ENCODE peak calls at places on chromosomes 3 and 15, in seven cellular contexts. One of them, this sample, is unnamed.

GRCh38 chr3:3665961-3666640 is 133.1 kb upstream of the LRRN1 start:
- DNase-seq in stimulated activated effector memory CD8-positive, alpha-beta T cell treated with anti-CD3 and anti-CD28 coated beads, Interleukin-12 subunit alpha, Interleukin-12 subunit beta, amount 100 ng/mL, for 72 hours: no peak
- DNase-seq in activated T-helper 1 cell treated with anti-CD3 and anti-CD28 coated beads, Interleukin-2, amount 50 U/mL, for 16 hours: no peak
- DNase-seq in GOT3: no peak
- DNase-seq in HFFc6: no peak
- DNase-seq in NCI-H774: peak
- DNase-seq in iPS-NIHi11: no peak
- DNase-seq in this sample: no peak

GRCh38 chr3:159762981-159763465 is 225.6 kb upstream of the IL12A start:
- DNase-seq in stimulated activated effector memory CD8-positive, alpha-beta T cell treated with anti-CD3 and anti-CD28 coated beads, Interleukin-12 subunit alpha, Interleukin-12 subunit beta, amount 100 ng/mL, for 72 hours: no peak
- DNase-seq in iPS-NIHi11: peak
- DNase-seq in activated T-helper 1 cell treated with anti-CD3 and anti-CD28 coated beads, Interleukin-2, amount 50 U/mL, for 16 hours: no peak
- DNase-seq in NCI-H774: peak
- DNase-seq in GOT3: peak
- DNase-seq in HFFc6: peak
- DNase-seq in this sample: peak

GRCh38 chr15:45919806-45920205 is 285.0 kb downstream of the SQOR start:
- DNase-seq in activated T-helper 1 cell treated with anti-CD3 and anti-CD28 coated beads, Interleukin-2, amount 50 U/mL, for 16 hours: no peak
- DNase-seq in stimulated activated effector memory CD8-positive, alpha-beta T cell treated with anti-CD3 and anti-CD28 coated beads, Interleukin-12 subunit alpha, Interleukin-12 subunit beta, amount 100 ng/mL, for 72 hours: no peak
- DNase-seq in iPS-NIHi11: peak
- DNase-seq in NCI-H774: no peak
- DNase-seq in GOT3: no peak
- DNase-seq in HFFc6: peak
- DNase-seq in this sample: no peak

GRCh38 chr3:184448321-184449160 is 68.7 kb downstream of the CHRD start:
- DNase-seq in HFFc6: peak
- DNase-seq in activated T-helper 1 cell treated with anti-CD3 and anti-CD28 coated beads, Interleukin-2, amount 50 U/mL, for 16 hours: no peak
- DNase-seq in iPS-NIHi11: no peak
- DNase-seq in NCI-H774: no peak
- DNase-seq in stimulated activated effector memory CD8-positive, alpha-beta T cell treated with anti-CD3 and anti-CD28 coated beads, Interleukin-12 subunit alpha, Interleukin-12 subunit beta, amount 100 ng/mL, for 72 hours: no peak
- DNase-seq in GOT3: no peak
- DNase-seq in this sample: no peak

GRCh38 chr15:66128116-66128715 is 125.3 kb downstream of the MEGF11 start:
- DNase-seq in NCI-H774: no peak
- DNase-seq in activated T-helper 1 cell treated with anti-CD3 and anti-CD28 coated beads, Interleukin-2, amount 50 U/mL, for 16 hours: no peak
- DNase-seq in HFFc6: no peak
- DNase-seq in GOT3: no peak
- DNase-seq in stimulated activated effector memory CD8-positive, alpha-beta T cell treated with anti-CD3 and anti-CD28 coated beads, Interleukin-12 subunit alpha, Interleukin-12 subunit beta, amount 100 ng/mL, for 72 hours: no peak
- DNase-seq in iPS-NIHi11: no peak
- DNase-seq in this sample: no peak

GRCh38 chr3:8499181-8499611 is 2.4 kb upstream of the LMCD1 start:
- DNase-seq in stimulated activated effector memory CD8-positive, alpha-beta T cell treated with anti-CD3 and anti-CD28 coated beads, Interleukin-12 subunit alpha, Interleukin-12 subunit beta, amount 100 ng/mL, for 72 hours: no peak
- DNase-seq in iPS-NIHi11: peak
- DNase-seq in GOT3: no peak
- DNase-seq in activated T-helper 1 cell treated with anti-CD3 and anti-CD28 coated beads, Interleukin-2, amount 50 U/mL, for 16 hours: no peak
- DNase-seq in HFFc6: no peak
- DNase-seq in NCI-H774: peak
- DNase-seq in this sample: no peak

GRCh38 chr15:68791431-68792283 is 29.0 kb downstream of the ANP32A start:
- DNase-seq in HFFc6: no peak
- DNase-seq in iPS-NIHi11: peak
- DNase-seq in NCI-H774: no peak
- DNase-seq in GOT3: no peak
- DNase-seq in stimulated activated effector memory CD8-positive, alpha-beta T cell treated with anti-CD3 and anti-CD28 coated beads, Interleukin-12 subunit alpha, Interleukin-12 subunit beta, amount 100 ng/mL, for 72 hours: peak
- DNase-seq in activated T-helper 1 cell treated with anti-CD3 and anti-CD28 coated beads, Interleukin-2, amount 50 U/mL, for 16 hours: peak
- DNase-seq in this sample: no peak

GRCh38 chr15:28948036-28948435 is 62.3 kb downstream of the APBA2 start:
- DNase-seq in GOT3: no peak
- DNase-seq in activated T-helper 1 cell treated with anti-CD3 and anti-CD28 coated beads, Interleukin-2, amount 50 U/mL, for 16 hours: no peak
- DNase-seq in NCI-H774: no peak
- DNase-seq in iPS-NIHi11: no peak
- DNase-seq in HFFc6: no peak
- DNase-seq in stimulated activated effector memory CD8-positive, alpha-beta T cell treated with anti-CD3 and anti-CD28 coated beads, Interleukin-12 subunit alpha, Interleukin-12 subunit beta, amount 100 ng/mL, for 72 hours: no peak
- DNase-seq in this sample: no peak

GRCh38 chr3:183966361-183966791 is 51.3 kb downstream of the ABCC5 start:
- DNase-seq in stimulated activated effector memory CD8-positive, alpha-beta T cell treated with anti-CD3 and anti-CD28 coated beads, Interleukin-12 subunit alpha, Interleukin-12 subunit beta, amount 100 ng/mL, for 72 hours: no peak
- DNase-seq in iPS-NIHi11: no peak
- DNase-seq in activated T-helper 1 cell treated with anti-CD3 and anti-CD28 coated beads, Interleukin-2, amount 50 U/mL, for 16 hours: no peak
- DNase-seq in NCI-H774: no peak
- DNase-seq in GOT3: no peak
- DNase-seq in HFFc6: no peak
- DNase-seq in this sample: no peak

GRCh38 chr3:25587975-25588374 is 76.7 kb downstream of the TOP2B start:
- DNase-seq in iPS-NIHi11: no peak
- DNase-seq in NCI-H774: no peak
- DNase-seq in GOT3: no peak
- DNase-seq in stimulated activated effector memory CD8-positive, alpha-beta T cell treated with anti-CD3 and anti-CD28 coated beads, Interleukin-12 subunit alpha, Interleukin-12 subunit beta, amount 100 ng/mL, for 72 hours: no peak
- DNase-seq in activated T-helper 1 cell treated with anti-CD3 and anti-CD28 coated beads, Interleukin-2, amount 50 U/mL, for 16 hours: no peak
- DNase-seq in HFFc6: no peak
- DNase-seq in this sample: no peak

GRCh38 chr15:58307313-58307961 is 124.4 kb upstream of the LIPC start:
- DNase-seq in activated T-helper 1 cell treated with anti-CD3 and anti-CD28 coated beads, Interleukin-2, amount 50 U/mL, for 16 hours: no peak
- DNase-seq in iPS-NIHi11: no peak
- DNase-seq in stimulated activated effector memory CD8-positive, alpha-beta T cell treated with anti-CD3 and anti-CD28 coated beads, Interleukin-12 subunit alpha, Interleukin-12 subunit beta, amount 100 ng/mL, for 72 hours: no peak
- DNase-seq in GOT3: no peak
- DNase-seq in HFFc6: peak
- DNase-seq in NCI-H774: no peak
- DNase-seq in this sample: no peak

GRCh38 chr3:153785901-153786300 is 335.3 kb upstream of the ARHGEF26 start:
- DNase-seq in HFFc6: no peak
- DNase-seq in iPS-NIHi11: no peak
- DNase-seq in stimulated activated effector memory CD8-positive, alpha-beta T cell treated with anti-CD3 and anti-CD28 coated beads, Interleukin-12 subunit alpha, Interleukin-12 subunit beta, amount 100 ng/mL, for 72 hours: no peak
- DNase-seq in NCI-H774: no peak
- DNase-seq in activated T-helper 1 cell treated with anti-CD3 and anti-CD28 coated beads, Interleukin-2, amount 50 U/mL, for 16 hours: no peak
- DNase-seq in GOT3: no peak
- DNase-seq in this sample: no peak

GRCh38 chr3:37855363-37855970 is 6.2 kb upstream of the CTDSPL start:
- DNase-seq in HFFc6: peak
- DNase-seq in NCI-H774: no peak
- DNase-seq in iPS-NIHi11: peak
- DNase-seq in GOT3: peak
- DNase-seq in activated T-helper 1 cell treated with anti-CD3 and anti-CD28 coated beads, Interleukin-2, amount 50 U/mL, for 16 hours: peak
- DNase-seq in stimulated activated effector memory CD8-positive, alpha-beta T cell treated with anti-CD3 and anti-CD28 coated beads, Interleukin-12 subunit alpha, Interleukin-12 subunit beta, amount 100 ng/mL, for 72 hours: peak
- DNase-seq in this sample: no peak

GRCh38 chr15:64865998-64866520 is 24.3 kb downstream of the PLEKHO2 start:
- DNase-seq in NCI-H774: no peak
- DNase-seq in stimulated activated effector memory CD8-positive, alpha-beta T cell treated with anti-CD3 and anti-CD28 coated beads, Interleukin-12 subunit alpha, Interleukin-12 subunit beta, amount 100 ng/mL, for 72 hours: no peak
- DNase-seq in GOT3: peak
- DNase-seq in iPS-NIHi11: peak
- DNase-seq in HFFc6: peak
- DNase-seq in activated T-helper 1 cell treated with anti-CD3 and anti-CD28 coated beads, Interleukin-2, amount 50 U/mL, for 16 hours: no peak
- DNase-seq in this sample: peak

GRCh38 chr3:100893590-100893989 is 99.6 kb downstream of the ABI3BP start:
- DNase-seq in iPS-NIHi11: peak
- DNase-seq in GOT3: no peak
- DNase-seq in activated T-helper 1 cell treated with anti-CD3 and anti-CD28 coated beads, Interleukin-2, amount 50 U/mL, for 16 hours: no peak
- DNase-seq in HFFc6: peak
- DNase-seq in NCI-H774: no peak
- DNase-seq in stimulated activated effector memory CD8-positive, alpha-beta T cell treated with anti-CD3 and anti-CD28 coated beads, Interleukin-12 subunit alpha, Interleukin-12 subunit beta, amount 100 ng/mL, for 72 hours: no peak
- DNase-seq in this sample: no peak

GRCh38 chr3:108055931-108056330 is 34.9 kb downstream of the CD47 start:
- DNase-seq in NCI-H774: no peak
- DNase-seq in GOT3: no peak
- DNase-seq in activated T-helper 1 cell treated with anti-CD3 and anti-CD28 coated beads, Interleukin-2, amount 50 U/mL, for 16 hours: no peak
- DNase-seq in HFFc6: no peak
- DNase-seq in iPS-NIHi11: no peak
- DNase-seq in stimulated activated effector memory CD8-positive, alpha-beta T cell treated with anti-CD3 and anti-CD28 coated beads, Interleukin-12 subunit alpha, Interleukin-12 subunit beta, amount 100 ng/mL, for 72 hours: no peak
- DNase-seq in this sample: no peak

GRCh38 chr3:112793311-112794081 is 53.2 kb downstream of the CD200R1L start:
- DNase-seq in iPS-NIHi11: no peak
- DNase-seq in HFFc6: no peak
- DNase-seq in stimulated activated effector memory CD8-positive, alpha-beta T cell treated with anti-CD3 and anti-CD28 coated beads, Interleukin-12 subunit alpha, Interleukin-12 subunit beta, amount 100 ng/mL, for 72 hours: peak
- DNase-seq in NCI-H774: no peak
- DNase-seq in activated T-helper 1 cell treated with anti-CD3 and anti-CD28 coated beads, Interleukin-2, amount 50 U/mL, for 16 hours: no peak
- DNase-seq in GOT3: no peak
- DNase-seq in this sample: no peak

GRCh38 chr3:119305271-119305670 is 11.1 kb downstream of the ARHGAP31 start:
- DNase-seq in stimulated activated effector memory CD8-positive, alpha-beta T cell treated with anti-CD3 and anti-CD28 coated beads, Interleukin-12 subunit alpha, Interleukin-12 subunit beta, amount 100 ng/mL, for 72 hours: no peak
- DNase-seq in NCI-H774: no peak
- DNase-seq in activated T-helper 1 cell treated with anti-CD3 and anti-CD28 coated beads, Interleukin-2, amount 50 U/mL, for 16 hours: no peak
- DNase-seq in iPS-NIHi11: no peak
- DNase-seq in GOT3: no peak
- DNase-seq in HFFc6: no peak
- DNase-seq in this sample: no peak

GRCh38 chr15:87498545-87498944 is 758.0 kb downstream of the NTRK3 start:
- DNase-seq in iPS-NIHi11: no peak
- DNase-seq in activated T-helper 1 cell treated with anti-CD3 and anti-CD28 coated beads, Interleukin-2, amount 50 U/mL, for 16 hours: no peak
- DNase-seq in GOT3: no peak
- DNase-seq in HFFc6: peak
- DNase-seq in NCI-H774: no peak
- DNase-seq in stimulated activated effector memory CD8-positive, alpha-beta T cell treated with anti-CD3 and anti-CD28 coated beads, Interleukin-12 subunit alpha, Interleukin-12 subunit beta, amount 100 ng/mL, for 72 hours: no peak
- DNase-seq in this sample: no peak

GRCh38 chr15:59166156-59166555 is 40.5 kb upstream of the LDHAL6B start:
- DNase-seq in iPS-NIHi11: no peak
- DNase-seq in activated T-helper 1 cell treated with anti-CD3 and anti-CD28 coated beads, Interleukin-2, amount 50 U/mL, for 16 hours: no peak
- DNase-seq in stimulated activated effector memory CD8-positive, alpha-beta T cell treated with anti-CD3 and anti-CD28 coated beads, Interleukin-12 subunit alpha, Interleukin-12 subunit beta, amount 100 ng/mL, for 72 hours: no peak
- DNase-seq in GOT3: no peak
- DNase-seq in NCI-H774: no peak
- DNase-seq in HFFc6: no peak
- DNase-seq in this sample: no peak

GRCh38 chr3:125440559-125440955 is 65.4 kb upstream of the ZNF148 start:
- DNase-seq in GOT3: no peak
- DNase-seq in NCI-H774: no peak
- DNase-seq in activated T-helper 1 cell treated with anti-CD3 and anti-CD28 coated beads, Interleukin-2, amount 50 U/mL, for 16 hours: no peak
- DNase-seq in HFFc6: no peak
- DNase-seq in stimulated activated effector memory CD8-positive, alpha-beta T cell treated with anti-CD3 and anti-CD28 coated beads, Interleukin-12 subunit alpha, Interleukin-12 subunit beta, amount 100 ng/mL, for 72 hours: no peak
- DNase-seq in iPS-NIHi11: no peak
- DNase-seq in this sample: no peak

GRCh38 chr15:42775431-42775830 is 38.5 kb upstream of the CDAN1 start:
- DNase-seq in HFFc6: no peak
- DNase-seq in GOT3: no peak
- DNase-seq in iPS-NIHi11: no peak
- DNase-seq in stimulated activated effector memory CD8-positive, alpha-beta T cell treated with anti-CD3 and anti-CD28 coated beads, Interleukin-12 subunit alpha, Interleukin-12 subunit beta, amount 100 ng/mL, for 72 hours: no peak
- DNase-seq in NCI-H774: no peak
- DNase-seq in activated T-helper 1 cell treated with anti-CD3 and anti-CD28 coated beads, Interleukin-2, amount 50 U/mL, for 16 hours: no peak
- DNase-seq in this sample: no peak

GRCh38 chr3:107142171-107142570 is 235.1 kb upstream of the CCDC54 start:
- DNase-seq in HFFc6: no peak
- DNase-seq in NCI-H774: no peak
- DNase-seq in stimulated activated effector memory CD8-positive, alpha-beta T cell treated with anti-CD3 and anti-CD28 coated beads, Interleukin-12 subunit alpha, Interleukin-12 subunit beta, amount 100 ng/mL, for 72 hours: no peak
- DNase-seq in GOT3: no peak
- DNase-seq in activated T-helper 1 cell treated with anti-CD3 and anti-CD28 coated beads, Interleukin-2, amount 50 U/mL, for 16 hours: no peak
- DNase-seq in iPS-NIHi11: no peak
- DNase-seq in this sample: no peak

GRCh38 chr15:88012233-88012632 is 244.3 kb downstream of the NTRK3 start:
- DNase-seq in stimulated activated effector memory CD8-positive, alpha-beta T cell treated with anti-CD3 and anti-CD28 coated beads, Interleukin-12 subunit alpha, Interleukin-12 subunit beta, amount 100 ng/mL, for 72 hours: no peak
- DNase-seq in NCI-H774: no peak
- DNase-seq in HFFc6: no peak
- DNase-seq in activated T-helper 1 cell treated with anti-CD3 and anti-CD28 coated beads, Interleukin-2, amount 50 U/mL, for 16 hours: no peak
- DNase-seq in iPS-NIHi11: no peak
- DNase-seq in GOT3: no peak
- DNase-seq in this sample: no peak

GRCh38 chr15:40932146-40932545 is 3.0 kb downstream of the DLL4 start:
- DNase-seq in NCI-H774: peak
- DNase-seq in activated T-helper 1 cell treated with anti-CD3 and anti-CD28 coated beads, Interleukin-2, amount 50 U/mL, for 16 hours: no peak
- DNase-seq in HFFc6: no peak
- DNase-seq in stimulated activated effector memory CD8-positive, alpha-beta T cell treated with anti-CD3 and anti-CD28 coated beads, Interleukin-12 subunit alpha, Interleukin-12 subunit beta, amount 100 ng/mL, for 72 hours: no peak
- DNase-seq in GOT3: no peak
- DNase-seq in iPS-NIHi11: no peak
- DNase-seq in this sample: no peak

GRCh38 chr3:184335661-184336483 is 1.5 kb upstream of the FAM131A start:
- DNase-seq in HFFc6: peak
- DNase-seq in stimulated activated effector memory CD8-positive, alpha-beta T cell treated with anti-CD3 and anti-CD28 coated beads, Interleukin-12 subunit alpha, Interleukin-12 subunit beta, amount 100 ng/mL, for 72 hours: peak
- DNase-seq in GOT3: no peak
- DNase-seq in activated T-helper 1 cell treated with anti-CD3 and anti-CD28 coated beads, Interleukin-2, amount 50 U/mL, for 16 hours: peak
- DNase-seq in iPS-NIHi11: peak
- DNase-seq in NCI-H774: peak
- DNase-seq in this sample: no peak

GRCh38 chr15:58521293-58521991 is 89.7 kb downstream of the LIPC start:
- DNase-seq in activated T-helper 1 cell treated with anti-CD3 and anti-CD28 coated beads, Interleukin-2, amount 50 U/mL, for 16 hours: no peak
- DNase-seq in iPS-NIHi11: peak
- DNase-seq in HFFc6: peak
- DNase-seq in stimulated activated effector memory CD8-positive, alpha-beta T cell treated with anti-CD3 and anti-CD28 coated beads, Interleukin-12 subunit alpha, Interleukin-12 subunit beta, amount 100 ng/mL, for 72 hours: no peak
- DNase-seq in NCI-H774: no peak
- DNase-seq in GOT3: no peak
- DNase-seq in this sample: no peak

GRCh38 chr3:181700168-181701087 is 11.3 kb upstream of the SOX2 start:
- DNase-seq in GOT3: no peak
- DNase-seq in stimulated activated effector memory CD8-positive, alpha-beta T cell treated with anti-CD3 and anti-CD28 coated beads, Interleukin-12 subunit alpha, Interleukin-12 subunit beta, amount 100 ng/mL, for 72 hours: peak
- DNase-seq in HFFc6: peak
- DNase-seq in NCI-H774: peak
- DNase-seq in iPS-NIHi11: peak
- DNase-seq in activated T-helper 1 cell treated with anti-CD3 and anti-CD28 coated beads, Interleukin-2, amount 50 U/mL, for 16 hours: no peak
- DNase-seq in this sample: no peak

GRCh38 chr15:38874464-38874863 is 309.9 kb upstream of the RASGRP1 start:
- DNase-seq in GOT3: no peak
- DNase-seq in activated T-helper 1 cell treated with anti-CD3 and anti-CD28 coated beads, Interleukin-2, amount 50 U/mL, for 16 hours: no peak
- DNase-seq in NCI-H774: no peak
- DNase-seq in stimulated activated effector memory CD8-positive, alpha-beta T cell treated with anti-CD3 and anti-CD28 coated beads, Interleukin-12 subunit alpha, Interleukin-12 subunit beta, amount 100 ng/mL, for 72 hours: no peak
- DNase-seq in HFFc6: no peak
- DNase-seq in iPS-NIHi11: no peak
- DNase-seq in this sample: no peak

GRCh38 chr15:81869161-81869928 is 176.5 kb downstream of the MEX3B start:
- DNase-seq in NCI-H774: no peak
- DNase-seq in activated T-helper 1 cell treated with anti-CD3 and anti-CD28 coated beads, Interleukin-2, amount 50 U/mL, for 16 hours: no peak
- DNase-seq in stimulated activated effector memory CD8-positive, alpha-beta T cell treated with anti-CD3 and anti-CD28 coated beads, Interleukin-12 subunit alpha, Interleukin-12 subunit beta, amount 100 ng/mL, for 72 hours: no peak
- DNase-seq in HFFc6: no peak
- DNase-seq in iPS-NIHi11: no peak
- DNase-seq in GOT3: no peak
- DNase-seq in this sample: no peak

GRCh38 chr3:139718415-139718814 is 40.6 kb upstream of the NMNAT3 start:
- DNase-seq in HFFc6: no peak
- DNase-seq in activated T-helper 1 cell treated with anti-CD3 and anti-CD28 coated beads, Interleukin-2, amount 50 U/mL, for 16 hours: no peak
- DNase-seq in iPS-NIHi11: peak
- DNase-seq in stimulated activated effector memory CD8-positive, alpha-beta T cell treated with anti-CD3 and anti-CD28 coated beads, Interleukin-12 subunit alpha, Interleukin-12 subunit beta, amount 100 ng/mL, for 72 hours: no peak
- DNase-seq in NCI-H774: no peak
- DNase-seq in GOT3: peak
- DNase-seq in this sample: no peak

GRCh38 chr3:179446501-179446900 is 4.8 kb downstream of the GNB4 start:
- DNase-seq in stimulated activated effector memory CD8-positive, alpha-beta T cell treated with anti-CD3 and anti-CD28 coated beads, Interleukin-12 subunit alpha, Interleukin-12 subunit beta, amount 100 ng/mL, for 72 hours: no peak
- DNase-seq in iPS-NIHi11: no peak
- DNase-seq in GOT3: no peak
- DNase-seq in activated T-helper 1 cell treated with anti-CD3 and anti-CD28 coated beads, Interleukin-2, amount 50 U/mL, for 16 hours: no peak
- DNase-seq in HFFc6: peak
- DNase-seq in NCI-H774: no peak
- DNase-seq in this sample: no peak

GRCh38 chr15:77033417-77033728 is 37.5 kb downstream of the TSPAN3 start:
- DNase-seq in iPS-NIHi11: no peak
- DNase-seq in GOT3: no peak
- DNase-seq in NCI-H774: no peak
- DNase-seq in stimulated activated effector memory CD8-positive, alpha-beta T cell treated with anti-CD3 and anti-CD28 coated beads, Interleukin-12 subunit alpha, Interleukin-12 subunit beta, amount 100 ng/mL, for 72 hours: no peak
- DNase-seq in activated T-helper 1 cell treated with anti-CD3 and anti-CD28 coated beads, Interleukin-2, amount 50 U/mL, for 16 hours: no peak
- DNase-seq in HFFc6: no peak
- DNase-seq in this sample: no peak

GRCh38 chr15:92981333-92981732 is 81.2 kb downstream of the CHD2 start:
- DNase-seq in HFFc6: no peak
- DNase-seq in iPS-NIHi11: no peak
- DNase-seq in NCI-H774: no peak
- DNase-seq in activated T-helper 1 cell treated with anti-CD3 and anti-CD28 coated beads, Interleukin-2, amount 50 U/mL, for 16 hours: no peak
- DNase-seq in GOT3: no peak
- DNase-seq in stimulated activated effector memory CD8-positive, alpha-beta T cell treated with anti-CD3 and anti-CD28 coated beads, Interleukin-12 subunit alpha, Interleukin-12 subunit beta, amount 100 ng/mL, for 72 hours: no peak
- DNase-seq in this sample: no peak

GRCh38 chr3:171745577-171746319 is 64.5 kb downstream of the PLD1 start:
- DNase-seq in activated T-helper 1 cell treated with anti-CD3 and anti-CD28 coated beads, Interleukin-2, amount 50 U/mL, for 16 hours: no peak
- DNase-seq in GOT3: no peak
- DNase-seq in iPS-NIHi11: no peak
- DNase-seq in stimulated activated effector memory CD8-positive, alpha-beta T cell treated with anti-CD3 and anti-CD28 coated beads, Interleukin-12 subunit alpha, Interleukin-12 subunit beta, amount 100 ng/mL, for 72 hours: no peak
- DNase-seq in HFFc6: no peak
- DNase-seq in NCI-H774: no peak
- DNase-seq in this sample: no peak

GRCh38 chr3:182740710-182741109 is 52.6 kb upstream of the ATP11B start:
- DNase-seq in NCI-H774: no peak
- DNase-seq in GOT3: no peak
- DNase-seq in iPS-NIHi11: peak
- DNase-seq in stimulated activated effector memory CD8-positive, alpha-beta T cell treated with anti-CD3 and anti-CD28 coated beads, Interleukin-12 subunit alpha, Interleukin-12 subunit beta, amount 100 ng/mL, for 72 hours: no peak
- DNase-seq in HFFc6: no peak
- DNase-seq in activated T-helper 1 cell treated with anti-CD3 and anti-CD28 coated beads, Interleukin-2, amount 50 U/mL, for 16 hours: no peak
- DNase-seq in this sample: no peak

GRCh38 chr15:62547584-62547983 is 382.5 kb upstream of the C2CD4B start:
- DNase-seq in HFFc6: no peak
- DNase-seq in iPS-NIHi11: no peak
- DNase-seq in activated T-helper 1 cell treated with anti-CD3 and anti-CD28 coated beads, Interleukin-2, amount 50 U/mL, for 16 hours: no peak
- DNase-seq in NCI-H774: no peak
- DNase-seq in stimulated activated effector memory CD8-positive, alpha-beta T cell treated with anti-CD3 and anti-CD28 coated beads, Interleukin-12 subunit alpha, Interleukin-12 subunit beta, amount 100 ng/mL, for 72 hours: no peak
- DNase-seq in GOT3: no peak
- DNase-seq in this sample: no peak

GRCh38 chr3:3560566-3561336 is 238.5 kb upstream of the LRRN1 start:
- DNase-seq in HFFc6: peak
- DNase-seq in iPS-NIHi11: no peak
- DNase-seq in NCI-H774: no peak
- DNase-seq in GOT3: no peak
- DNase-seq in activated T-helper 1 cell treated with anti-CD3 and anti-CD28 coated beads, Interleukin-2, amount 50 U/mL, for 16 hours: no peak
- DNase-seq in stimulated activated effector memory CD8-positive, alpha-beta T cell treated with anti-CD3 and anti-CD28 coated beads, Interleukin-12 subunit alpha, Interleukin-12 subunit beta, amount 100 ng/mL, for 72 hours: no peak
- DNase-seq in this sample: no peak